ENCODE peak calls at places on chromosomes 1 and 21, in five cellular contexts. One of them, this sample, is unnamed.

GRCh38 chr1:222243902-222244301 is 304.0 kb downstream of the HHIPL2 start:
- DNase-seq in stromal cell of bone marrow: no peak
- DNase-seq in effector CD4-positive, alpha-beta T cell: no peak
- DNase-seq in mucosa of gallbladder: no peak
- DNase-seq in T-helper 2 cell treated with Interferon-gamma antibody and Interleukin-4, amounts not matched to agents 5 μg/mL and 100 μg/mL, for 36 hours: no peak
- DNase-seq in this sample: no peak

GRCh38 chr1:15000671-15001070 is 152.9 kb upstream of the TMEM51 start:
- DNase-seq in stromal cell of bone marrow: no peak
- DNase-seq in effector CD4-positive, alpha-beta T cell: no peak
- DNase-seq in mucosa of gallbladder: no peak
- DNase-seq in T-helper 2 cell treated with Interferon-gamma antibody and Interleukin-4, amounts not matched to agents 5 μg/mL and 100 μg/mL, for 36 hours: no peak
- DNase-seq in this sample: no peak

GRCh38 chr1:186681136-186681535 is 913 bp upstream of the PTGS2 start:
- DNase-seq in stromal cell of bone marrow: no peak
- DNase-seq in effector CD4-positive, alpha-beta T cell: no peak
- DNase-seq in mucosa of gallbladder: no peak
- DNase-seq in T-helper 2 cell treated with Interferon-gamma antibody and Interleukin-4, amounts not matched to agents 5 μg/mL and 100 μg/mL, for 36 hours: no peak
- DNase-seq in this sample: no peak

GRCh38 chr1:193471981-193472380 is 285.6 kb upstream of the B3GALT2 start:
- DNase-seq in stromal cell of bone marrow: no peak
- DNase-seq in effector CD4-positive, alpha-beta T cell: no peak
- DNase-seq in mucosa of gallbladder: no peak
- DNase-seq in T-helper 2 cell treated with Interferon-gamma antibody and Interleukin-4, amounts not matched to agents 5 μg/mL and 100 μg/mL, for 36 hours: no peak
- DNase-seq in this sample: no peak

GRCh38 chr1:107963009-107963408 is 2.0 kb downstream of the VAV3 start:
- DNase-seq in stromal cell of bone marrow: no peak
- DNase-seq in effector CD4-positive, alpha-beta T cell: no peak
- DNase-seq in mucosa of gallbladder: no peak
- DNase-seq in T-helper 2 cell treated with Interferon-gamma antibody and Interleukin-4, amounts not matched to agents 5 μg/mL and 100 μg/mL, for 36 hours: no peak
- DNase-seq in this sample: no peak

GRCh38 chr1:59972216-59972924 is 45.8 kb upstream of the CYP2J2 start:
- DNase-seq in stromal cell of bone marrow: no peak
- DNase-seq in effector CD4-positive, alpha-beta T cell: no peak
- DNase-seq in mucosa of gallbladder: no peak
- DNase-seq in T-helper 2 cell treated with Interferon-gamma antibody and Interleukin-4, amounts not matched to agents 5 μg/mL and 100 μg/mL, for 36 hours: no peak
- DNase-seq in this sample: no peak

GRCh38 chr1:84582802-84583587 is 8.8 kb upstream of the CTBS start:
- DNase-seq in stromal cell of bone marrow: no peak
- DNase-seq in effector CD4-positive, alpha-beta T cell: no peak
- DNase-seq in mucosa of gallbladder: no peak
- DNase-seq in T-helper 2 cell treated with Interferon-gamma antibody and Interleukin-4, amounts not matched to agents 5 μg/mL and 100 μg/mL, for 36 hours: no peak
- DNase-seq in this sample: no peak

GRCh38 chr1:31859719-31860118 is 43.9 kb upstream of the SPOCD1 start:
- DNase-seq in stromal cell of bone marrow: no peak
- DNase-seq in effector CD4-positive, alpha-beta T cell: no peak
- DNase-seq in mucosa of gallbladder: no peak
- DNase-seq in T-helper 2 cell treated with Interferon-gamma antibody and Interleukin-4, amounts not matched to agents 5 μg/mL and 100 μg/mL, for 36 hours: no peak
- DNase-seq in this sample: no peak

GRCh38 chr1:155938220-155938627 is 3.2 kb upstream of the RXFP4 start:
- DNase-seq in stromal cell of bone marrow: peak
- DNase-seq in effector CD4-positive, alpha-beta T cell: no peak
- DNase-seq in mucosa of gallbladder: peak
- DNase-seq in T-helper 2 cell treated with Interferon-gamma antibody and Interleukin-4, amounts not matched to agents 5 μg/mL and 100 μg/mL, for 36 hours: no peak
- DNase-seq in this sample: no peak

GRCh38 chr1:152623203-152623844 is 421 bp upstream of the LCE3A start:
- DNase-seq in stromal cell of bone marrow: no peak
- DNase-seq in effector CD4-positive, alpha-beta T cell: no peak
- DNase-seq in mucosa of gallbladder: no peak
- DNase-seq in T-helper 2 cell treated with Interferon-gamma antibody and Interleukin-4, amounts not matched to agents 5 μg/mL and 100 μg/mL, for 36 hours: no peak
- DNase-seq in this sample: peak

GRCh38 chr1:23118957-23119792 is 49.5 kb downstream of the LUZP1 start:
- DNase-seq in stromal cell of bone marrow: no peak
- DNase-seq in effector CD4-positive, alpha-beta T cell: peak
- DNase-seq in mucosa of gallbladder: no peak
- DNase-seq in T-helper 2 cell treated with Interferon-gamma antibody and Interleukin-4, amounts not matched to agents 5 μg/mL and 100 μg/mL, for 36 hours: no peak
- DNase-seq in this sample: no peak

GRCh38 chr1:168088511-168089325 is 48.0 kb downstream of the GPR161 start:
- DNase-seq in stromal cell of bone marrow: no peak
- DNase-seq in effector CD4-positive, alpha-beta T cell: no peak
- DNase-seq in mucosa of gallbladder: no peak
- DNase-seq in T-helper 2 cell treated with Interferon-gamma antibody and Interleukin-4, amounts not matched to agents 5 μg/mL and 100 μg/mL, for 36 hours: no peak
- DNase-seq in this sample: no peak

GRCh38 chr1:67236277-67236676 is 70.0 kb downstream of the IL23R start:
- DNase-seq in stromal cell of bone marrow: no peak
- DNase-seq in effector CD4-positive, alpha-beta T cell: no peak
- DNase-seq in mucosa of gallbladder: no peak
- DNase-seq in T-helper 2 cell treated with Interferon-gamma antibody and Interleukin-4, amounts not matched to agents 5 μg/mL and 100 μg/mL, for 36 hours: no peak
- DNase-seq in this sample: no peak

GRCh38 chr1:203512830-203513578 is 19.1 kb downstream of the OPTC start:
- DNase-seq in stromal cell of bone marrow: peak
- DNase-seq in effector CD4-positive, alpha-beta T cell: no peak
- DNase-seq in mucosa of gallbladder: peak
- DNase-seq in T-helper 2 cell treated with Interferon-gamma antibody and Interleukin-4, amounts not matched to agents 5 μg/mL and 100 μg/mL, for 36 hours: peak
- DNase-seq in this sample: peak

GRCh38 chr21:25938673-25939395 is 204.1 kb downstream of the GABPA start:
- DNase-seq in stromal cell of bone marrow: no peak
- DNase-seq in effector CD4-positive, alpha-beta T cell: no peak
- DNase-seq in mucosa of gallbladder: no peak
- DNase-seq in T-helper 2 cell treated with Interferon-gamma antibody and Interleukin-4, amounts not matched to agents 5 μg/mL and 100 μg/mL, for 36 hours: no peak
- DNase-seq in this sample: no peak

GRCh38 chr1:54800899-54801759 is at the start of gene TTC22:
- DNase-seq in stromal cell of bone marrow: no peak
- DNase-seq in effector CD4-positive, alpha-beta T cell: peak
- DNase-seq in mucosa of gallbladder: peak
- DNase-seq in T-helper 2 cell treated with Interferon-gamma antibody and Interleukin-4, amounts not matched to agents 5 μg/mL and 100 μg/mL, for 36 hours: peak
- DNase-seq in this sample: peak

GRCh38 chr1:2948751-2949680 is 72.3 kb upstream of the ACTRT2 start:
- DNase-seq in stromal cell of bone marrow: no peak
- DNase-seq in effector CD4-positive, alpha-beta T cell: no peak
- DNase-seq in mucosa of gallbladder: no peak
- DNase-seq in T-helper 2 cell treated with Interferon-gamma antibody and Interleukin-4, amounts not matched to agents 5 μg/mL and 100 μg/mL, for 36 hours: no peak
- DNase-seq in this sample: no peak

GRCh38 chr1:94039514-94039870 is 81.5 kb downstream of the ABCA4 start:
- DNase-seq in stromal cell of bone marrow: peak
- DNase-seq in effector CD4-positive, alpha-beta T cell: peak
- DNase-seq in mucosa of gallbladder: peak
- DNase-seq in T-helper 2 cell treated with Interferon-gamma antibody and Interleukin-4, amounts not matched to agents 5 μg/mL and 100 μg/mL, for 36 hours: peak
- DNase-seq in this sample: peak

GRCh38 chr21:14523234-14523633 is 22.9 kb downstream of the SAMSN1 start:
- DNase-seq in stromal cell of bone marrow: no peak
- DNase-seq in effector CD4-positive, alpha-beta T cell: no peak
- DNase-seq in mucosa of gallbladder: no peak
- DNase-seq in T-helper 2 cell treated with Interferon-gamma antibody and Interleukin-4, amounts not matched to agents 5 μg/mL and 100 μg/mL, for 36 hours: peak
- DNase-seq in this sample: peak

GRCh38 chr1:67832737-67833594 is at the start of gene GNG12:
- DNase-seq in stromal cell of bone marrow: peak
- DNase-seq in effector CD4-positive, alpha-beta T cell: no peak
- DNase-seq in mucosa of gallbladder: peak
- DNase-seq in T-helper 2 cell treated with Interferon-gamma antibody and Interleukin-4, amounts not matched to agents 5 μg/mL and 100 μg/mL, for 36 hours: peak
- DNase-seq in this sample: peak

GRCh38 chr1:180674603-180675530 is 43.0 kb downstream of the XPR1 start:
- DNase-seq in stromal cell of bone marrow: no peak
- DNase-seq in effector CD4-positive, alpha-beta T cell: no peak
- DNase-seq in mucosa of gallbladder: no peak
- DNase-seq in T-helper 2 cell treated with Interferon-gamma antibody and Interleukin-4, amounts not matched to agents 5 μg/mL and 100 μg/mL, for 36 hours: no peak
- DNase-seq in this sample: no peak

GRCh38 chr1:5256793-5257192 is 602.4 kb downstream of the AJAP1 start:
- DNase-seq in stromal cell of bone marrow: no peak
- DNase-seq in effector CD4-positive, alpha-beta T cell: no peak
- DNase-seq in mucosa of gallbladder: no peak
- DNase-seq in T-helper 2 cell treated with Interferon-gamma antibody and Interleukin-4, amounts not matched to agents 5 μg/mL and 100 μg/mL, for 36 hours: no peak
- DNase-seq in this sample: no peak

GRCh38 chr21:33251119-33251518 is 15.0 kb upstream of the IL10RB start:
- DNase-seq in stromal cell of bone marrow: no peak
- DNase-seq in effector CD4-positive, alpha-beta T cell: no peak
- DNase-seq in mucosa of gallbladder: no peak
- DNase-seq in T-helper 2 cell treated with Interferon-gamma antibody and Interleukin-4, amounts not matched to agents 5 μg/mL and 100 μg/mL, for 36 hours: no peak
- DNase-seq in this sample: no peak

GRCh38 chr1:21511579-21512522 is 2.6 kb downstream of the ALPL start:
- DNase-seq in stromal cell of bone marrow: peak
- DNase-seq in effector CD4-positive, alpha-beta T cell: no peak
- DNase-seq in mucosa of gallbladder: peak
- DNase-seq in T-helper 2 cell treated with Interferon-gamma antibody and Interleukin-4, amounts not matched to agents 5 μg/mL and 100 μg/mL, for 36 hours: no peak
- DNase-seq in this sample: no peak

GRCh38 chr21:41228958-41229357 is 61.0 kb downstream of the BACE2 start:
- DNase-seq in stromal cell of bone marrow: no peak
- DNase-seq in effector CD4-positive, alpha-beta T cell: no peak
- DNase-seq in mucosa of gallbladder: no peak
- DNase-seq in T-helper 2 cell treated with Interferon-gamma antibody and Interleukin-4, amounts not matched to agents 5 μg/mL and 100 μg/mL, for 36 hours: no peak
- DNase-seq in this sample: no peak

GRCh38 chr1:194723067-194723466 is 1536.7 kb upstream of the B3GALT2 start:
- DNase-seq in stromal cell of bone marrow: no peak
- DNase-seq in effector CD4-positive, alpha-beta T cell: no peak
- DNase-seq in mucosa of gallbladder: no peak
- DNase-seq in T-helper 2 cell treated with Interferon-gamma antibody and Interleukin-4, amounts not matched to agents 5 μg/mL and 100 μg/mL, for 36 hours: no peak
- DNase-seq in this sample: no peak

GRCh38 chr1:30874176-30874575 is 34.4 kb downstream of the SDC3 start:
- DNase-seq in stromal cell of bone marrow: no peak
- DNase-seq in effector CD4-positive, alpha-beta T cell: no peak
- DNase-seq in mucosa of gallbladder: no peak
- DNase-seq in T-helper 2 cell treated with Interferon-gamma antibody and Interleukin-4, amounts not matched to agents 5 μg/mL and 100 μg/mL, for 36 hours: no peak
- DNase-seq in this sample: no peak

GRCh38 chr1:155127105-155127671 is 488 bp upstream of the EFNA1 start:
- DNase-seq in stromal cell of bone marrow: peak
- DNase-seq in effector CD4-positive, alpha-beta T cell: no peak
- DNase-seq in mucosa of gallbladder: peak
- DNase-seq in T-helper 2 cell treated with Interferon-gamma antibody and Interleukin-4, amounts not matched to agents 5 μg/mL and 100 μg/mL, for 36 hours: no peak
- DNase-seq in this sample: peak

GRCh38 chr1:224774378-224774777 is 155.1 kb upstream of the DNAH14 start:
- DNase-seq in stromal cell of bone marrow: no peak
- DNase-seq in effector CD4-positive, alpha-beta T cell: no peak
- DNase-seq in mucosa of gallbladder: no peak
- DNase-seq in T-helper 2 cell treated with Interferon-gamma antibody and Interleukin-4, amounts not matched to agents 5 μg/mL and 100 μg/mL, for 36 hours: no peak
- DNase-seq in this sample: no peak

GRCh38 chr1:7433896-7434295 is 337.2 kb upstream of the VAMP3 start:
- DNase-seq in stromal cell of bone marrow: no peak
- DNase-seq in effector CD4-positive, alpha-beta T cell: no peak
- DNase-seq in mucosa of gallbladder: no peak
- DNase-seq in T-helper 2 cell treated with Interferon-gamma antibody and Interleukin-4, amounts not matched to agents 5 μg/mL and 100 μg/mL, for 36 hours: no peak
- DNase-seq in this sample: no peak

GRCh38 chr1:162536511-162536910 is 25.0 kb upstream of the UAP1 start:
- DNase-seq in stromal cell of bone marrow: peak
- DNase-seq in effector CD4-positive, alpha-beta T cell: no peak
- DNase-seq in mucosa of gallbladder: no peak
- DNase-seq in T-helper 2 cell treated with Interferon-gamma antibody and Interleukin-4, amounts not matched to agents 5 μg/mL and 100 μg/mL, for 36 hours: no peak
- DNase-seq in this sample: no peak

GRCh38 chr1:2411801-2412394 is 466 bp downstream of the PEX10 start:
- DNase-seq in stromal cell of bone marrow: no peak
- DNase-seq in effector CD4-positive, alpha-beta T cell: peak
- DNase-seq in mucosa of gallbladder: no peak
- DNase-seq in T-helper 2 cell treated with Interferon-gamma antibody and Interleukin-4, amounts not matched to agents 5 μg/mL and 100 μg/mL, for 36 hours: peak
- DNase-seq in this sample: no peak

GRCh38 chr1:87182611-87183010 is 146.1 kb upstream of the LMO4 start:
- DNase-seq in stromal cell of bone marrow: no peak
- DNase-seq in effector CD4-positive, alpha-beta T cell: no peak
- DNase-seq in mucosa of gallbladder: no peak
- DNase-seq in T-helper 2 cell treated with Interferon-gamma antibody and Interleukin-4, amounts not matched to agents 5 μg/mL and 100 μg/mL, for 36 hours: no peak
- DNase-seq in this sample: no peak

GRCh38 chr1:162709132-162709860 is 77.0 kb downstream of the DDR2 start:
- DNase-seq in stromal cell of bone marrow: no peak
- DNase-seq in effector CD4-positive, alpha-beta T cell: no peak
- DNase-seq in mucosa of gallbladder: no peak
- DNase-seq in T-helper 2 cell treated with Interferon-gamma antibody and Interleukin-4, amounts not matched to agents 5 μg/mL and 100 μg/mL, for 36 hours: no peak
- DNase-seq in this sample: no peak

This sample was measured in stimulated activated naive CD8-positive, alpha-beta T cell treated with anti-CD3 and anti-CD28 coated beads, Interleukin-15, Interleukin-2, amounts not matched to agents 100 U/mL and 50 U/mL, for 24 hours.